ENCODE peak calls at places on chromosomes 6 and 20, in ten cellular contexts. One of them, this sample, is unnamed.

GRCh38 chr20:53028337-53029007 is 56.3 kb downstream of the TSHZ2 start:
- DNase-seq in AG04450: no peak
- DNase-seq in heart left ventricle: no peak
- DNase-seq in adrenal gland: peak; percentile 27
- DNase-seq in Calu3: no peak
- DNase-seq in glutamatergic neuron: no peak
- DNase-seq in progenitor cell of endocrine pancreas: no peak
- DNase-seq in BJ: no peak
- DNase-seq in RWPE1: no peak
- DNase-seq in brain microvascular endothelial cell: no peak
- DNase-seq in this sample: no peak

GRCh38 chr6:105794263-105794662 is 291.9 kb upstream of the PRDM1 start:
- DNase-seq in brain microvascular endothelial cell: no peak
- DNase-seq in heart left ventricle: peak; percentile 37
- DNase-seq in BJ: no peak
- DNase-seq in glutamatergic neuron: no peak
- DNase-seq in AG04450: no peak
- DNase-seq in adrenal gland: peak; percentile 80
- DNase-seq in Calu3: peak; percentile 47
- DNase-seq in progenitor cell of endocrine pancreas: no peak
- DNase-seq in RWPE1: no peak
- DNase-seq in this sample: peak; percentile 35

GRCh38 chr6:37651991-37652390 is 45.7 kb downstream of the MDGA1 start:
- DNase-seq in heart left ventricle: no peak
- DNase-seq in BJ: no peak
- DNase-seq in glutamatergic neuron: no peak
- DNase-seq in brain microvascular endothelial cell: no peak
- DNase-seq in Calu3: no peak
- DNase-seq in RWPE1: no peak
- DNase-seq in AG04450: no peak
- DNase-seq in progenitor cell of endocrine pancreas: no peak
- DNase-seq in adrenal gland: no peak
- DNase-seq in this sample: no peak

GRCh38 chr6:56947931-56948330 is 7.0 kb upstream of the BEND6 start:
- DNase-seq in adrenal gland: no peak
- DNase-seq in AG04450: no peak
- DNase-seq in progenitor cell of endocrine pancreas: no peak
- DNase-seq in RWPE1: no peak
- DNase-seq in glutamatergic neuron: no peak
- DNase-seq in BJ: no peak
- DNase-seq in brain microvascular endothelial cell: no peak
- DNase-seq in Calu3: no peak
- DNase-seq in heart left ventricle: no peak
- DNase-seq in this sample: no peak

GRCh38 chr6:36099872-36100483 is 30.3 kb upstream of the MAPK13 start:
- DNase-seq in brain microvascular endothelial cell: no peak
- DNase-seq in progenitor cell of endocrine pancreas: no peak
- DNase-seq in heart left ventricle: no peak
- DNase-seq in Calu3: no peak
- DNase-seq in AG04450: no peak
- DNase-seq in adrenal gland: peak; percentile 41
- DNase-seq in glutamatergic neuron: no peak
- DNase-seq in RWPE1: no peak
- DNase-seq in BJ: no peak
- DNase-seq in this sample: no peak

GRCh38 chr20:36092424-36093024 is 62.0 kb upstream of the EPB41L1 start:
- DNase-seq in RWPE1: no peak
- DNase-seq in heart left ventricle: no peak
- DNase-seq in AG04450: no peak
- DNase-seq in adrenal gland: peak; percentile 34
- DNase-seq in Calu3: peak; percentile 72
- DNase-seq in BJ: no peak
- DNase-seq in glutamatergic neuron: peak; percentile 64
- DNase-seq in progenitor cell of endocrine pancreas: peak; percentile 32
- DNase-seq in brain microvascular endothelial cell: no peak
- DNase-seq in this sample: no peak

GRCh38 chr20:25136643-25137559 is 55.0 kb upstream of the VSX1 start:
- DNase-seq in adrenal gland: peak; percentile 59
- DNase-seq in Calu3: peak; percentile 41
- DNase-seq in progenitor cell of endocrine pancreas: no peak
- DNase-seq in heart left ventricle: peak; percentile 87
- DNase-seq in AG04450: peak; percentile 68
- DNase-seq in RWPE1: peak; percentile 67
- DNase-seq in BJ: peak; percentile 46
- DNase-seq in brain microvascular endothelial cell: peak; percentile 76
- DNase-seq in glutamatergic neuron: no peak
- DNase-seq in this sample: no peak

GRCh38 chr6:131960371-131961133 is 9.4 kb upstream of the CCN2 start:
- DNase-seq in RWPE1: no peak
- DNase-seq in glutamatergic neuron: no peak
- DNase-seq in brain microvascular endothelial cell: no peak
- DNase-seq in adrenal gland: no peak
- DNase-seq in AG04450: no peak
- DNase-seq in progenitor cell of endocrine pancreas: no peak
- DNase-seq in BJ: no peak
- DNase-seq in heart left ventricle: no peak
- DNase-seq in Calu3: no peak
- DNase-seq in this sample: no peak

GRCh38 chr6:35453236-35453635 is 1.1 kb downstream of the FANCE start:
- DNase-seq in Calu3: no peak
- DNase-seq in heart left ventricle: no peak
- DNase-seq in BJ: no peak
- DNase-seq in glutamatergic neuron: no peak
- DNase-seq in progenitor cell of endocrine pancreas: no peak
- DNase-seq in RWPE1: no peak
- DNase-seq in adrenal gland: no peak
- DNase-seq in brain microvascular endothelial cell: no peak
- DNase-seq in AG04450: no peak
- DNase-seq in this sample: no peak

GRCh38 chr6:151089916-151090443 is 149.8 kb upstream of the AKAP12 start:
- DNase-seq in BJ: no peak
- DNase-seq in glutamatergic neuron: no peak
- DNase-seq in brain microvascular endothelial cell: no peak
- DNase-seq in adrenal gland: no peak
- DNase-seq in RWPE1: no peak
- DNase-seq in progenitor cell of endocrine pancreas: no peak
- DNase-seq in Calu3: no peak
- DNase-seq in heart left ventricle: no peak
- DNase-seq in AG04450: no peak
- DNase-seq in this sample: no peak

GRCh38 chr6:87718662-87719433 is 16.8 kb upstream of the AKIRIN2 start:
- DNase-seq in brain microvascular endothelial cell: no peak
- DNase-seq in adrenal gland: no peak
- DNase-seq in heart left ventricle: no peak
- DNase-seq in glutamatergic neuron: no peak
- DNase-seq in BJ: no peak
- DNase-seq in RWPE1: peak; percentile 59
- DNase-seq in AG04450: no peak
- DNase-seq in progenitor cell of endocrine pancreas: no peak
- DNase-seq in Calu3: peak; percentile 17
- DNase-seq in this sample: no peak

GRCh38 chr6:70033781-70034180 is 167.4 kb downstream of the COL19A1 start:
- DNase-seq in brain microvascular endothelial cell: no peak
- DNase-seq in glutamatergic neuron: no peak
- DNase-seq in BJ: no peak
- DNase-seq in RWPE1: no peak
- DNase-seq in heart left ventricle: no peak
- DNase-seq in progenitor cell of endocrine pancreas: no peak
- DNase-seq in Calu3: no peak
- DNase-seq in AG04450: no peak
- DNase-seq in adrenal gland: no peak
- DNase-seq in this sample: no peak

GRCh38 chr6:5511924-5512323 is 250.6 kb downstream of the FARS2 start:
- DNase-seq in AG04450: peak; percentile 21
- DNase-seq in brain microvascular endothelial cell: peak; percentile 76
- DNase-seq in progenitor cell of endocrine pancreas: no peak
- DNase-seq in BJ: peak; percentile 70
- DNase-seq in heart left ventricle: no peak
- DNase-seq in glutamatergic neuron: no peak
- DNase-seq in Calu3: no peak
- DNase-seq in RWPE1: no peak
- DNase-seq in adrenal gland: peak; percentile 12
- DNase-seq in this sample: no peak

DNA sequence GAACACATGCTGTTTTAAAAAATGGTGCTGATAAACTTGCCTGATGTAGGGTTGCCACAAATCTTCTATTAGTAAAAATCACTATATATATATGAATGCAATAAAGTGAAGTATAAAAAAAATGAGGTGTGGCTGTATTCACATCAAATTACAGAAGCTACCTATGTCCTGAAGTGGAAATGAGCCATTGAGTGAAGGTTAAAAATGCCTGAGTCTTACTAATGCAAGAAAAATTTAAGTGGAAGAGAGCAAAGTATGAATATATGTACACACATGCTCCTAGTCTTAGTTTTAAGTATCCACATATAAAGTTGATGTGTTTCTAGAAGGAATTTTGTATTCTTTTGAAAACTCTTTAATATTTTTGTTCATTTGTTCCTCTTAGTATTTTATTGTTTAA is 808.3 kb upstream of the MAN1A1 start:
- DNase-seq in RWPE1: no peak
- DNase-seq in glutamatergic neuron: no peak
- DNase-seq in heart left ventricle: no peak
- DNase-seq in adrenal gland: no peak
- DNase-seq in Calu3: no peak
- DNase-seq in AG04450: no peak
- DNase-seq in brain microvascular endothelial cell: no peak
- DNase-seq in BJ: no peak
- DNase-seq in progenitor cell of endocrine pancreas: no peak
- DNase-seq in this sample: no peak
- TF ChIP-seq CTCF in RWPE1: no peak
- TF ChIP-seq CTCF in glutamatergic neuron: no peak
- TF ChIP-seq CTCF in heart left ventricle: no peak
- TF ChIP-seq CTCF in adrenal gland: no peak
- TF ChIP-seq CTCF in Calu3: no peak
- TF ChIP-seq CTCF in AG04450: no peak
- TF ChIP-seq CTCF in brain microvascular endothelial cell: no peak
- TF ChIP-seq CTCF in BJ: no peak
- TF ChIP-seq CTCF in progenitor cell of endocrine pancreas: no peak
- TF ChIP-seq CTCF in this sample: no peak

GRCh38 chr6:13194852-13195251 is 133.5 kb downstream of the TBC1D7 start:
- DNase-seq in BJ: no peak
- DNase-seq in progenitor cell of endocrine pancreas: no peak
- DNase-seq in RWPE1: peak; percentile 65
- DNase-seq in Calu3: peak; percentile 43
- DNase-seq in glutamatergic neuron: peak; percentile 38
- DNase-seq in adrenal gland: peak; percentile 60
- DNase-seq in heart left ventricle: no peak
- DNase-seq in brain microvascular endothelial cell: peak; percentile 58
- DNase-seq in AG04450: peak; percentile 37
- DNase-seq in this sample: peak; percentile 64
- TF ChIP-seq CTCF in BJ: peak; percentile 71
- TF ChIP-seq CTCF in progenitor cell of endocrine pancreas: peak; percentile 55
- TF ChIP-seq CTCF in RWPE1: peak; percentile 47
- TF ChIP-seq CTCF in Calu3: peak; percentile 30
- TF ChIP-seq CTCF in glutamatergic neuron: peak; percentile 63
- TF ChIP-seq CTCF in adrenal gland: peak; percentile 6
- TF ChIP-seq CTCF in heart left ventricle: peak; percentile 60
- TF ChIP-seq CTCF in brain microvascular endothelial cell: peak; percentile 79
- TF ChIP-seq CTCF in AG04450: peak; percentile 75
- TF ChIP-seq CTCF in this sample: peak; percentile 79

GRCh38 chr6:13117561-13117960 is 210.8 kb downstream of the TBC1D7 start:
- DNase-seq in heart left ventricle: no peak
- DNase-seq in Calu3: no peak
- DNase-seq in glutamatergic neuron: no peak
- DNase-seq in progenitor cell of endocrine pancreas: no peak
- DNase-seq in brain microvascular endothelial cell: no peak
- DNase-seq in BJ: no peak
- DNase-seq in adrenal gland: no peak
- DNase-seq in AG04450: no peak
- DNase-seq in RWPE1: no peak
- DNase-seq in this sample: no peak
- TF ChIP-seq CTCF in heart left ventricle: no peak
- TF ChIP-seq CTCF in Calu3: no peak
- TF ChIP-seq CTCF in glutamatergic neuron: no peak
- TF ChIP-seq CTCF in progenitor cell of endocrine pancreas: no peak
- TF ChIP-seq CTCF in brain microvascular endothelial cell: no peak
- TF ChIP-seq CTCF in BJ: no peak
- TF ChIP-seq CTCF in adrenal gland: no peak
- TF ChIP-seq CTCF in AG04450: no peak
- TF ChIP-seq CTCF in RWPE1: no peak
- TF ChIP-seq CTCF in this sample: no peak

GRCh38 chr20:60361761-60362410 is 403.7 kb downstream of the CDH26 start:
- DNase-seq in Calu3: no peak
- DNase-seq in heart left ventricle: no peak
- DNase-seq in adrenal gland: no peak
- DNase-seq in glutamatergic neuron: no peak
- DNase-seq in BJ: no peak
- DNase-seq in progenitor cell of endocrine pancreas: no peak
- DNase-seq in AG04450: no peak
- DNase-seq in brain microvascular endothelial cell: no peak
- DNase-seq in RWPE1: no peak
- DNase-seq in this sample: no peak

GRCh38 chr20:60362531-60362930 is 404.3 kb downstream of the CDH26 start:
- DNase-seq in RWPE1: no peak
- DNase-seq in heart left ventricle: no peak
- DNase-seq in brain microvascular endothelial cell: peak; percentile 26
- DNase-seq in glutamatergic neuron: no peak
- DNase-seq in progenitor cell of endocrine pancreas: no peak
- DNase-seq in adrenal gland: no peak
- DNase-seq in AG04450: no peak
- DNase-seq in BJ: no peak
- DNase-seq in Calu3: no peak
- DNase-seq in this sample: no peak

GRCh38 chr20:60365882-60366281 is 407.7 kb downstream of the CDH26 start:
- DNase-seq in heart left ventricle: no peak
- DNase-seq in brain microvascular endothelial cell: no peak
- DNase-seq in progenitor cell of endocrine pancreas: no peak
- DNase-seq in glutamatergic neuron: no peak
- DNase-seq in adrenal gland: no peak
- DNase-seq in Calu3: no peak
- DNase-seq in AG04450: no peak
- DNase-seq in RWPE1: no peak
- DNase-seq in BJ: no peak
- DNase-seq in this sample: no peak

GRCh38 chr20:60363698-60364097 is 405.5 kb downstream of the CDH26 start:
- DNase-seq in AG04450: no peak
- DNase-seq in heart left ventricle: no peak
- DNase-seq in glutamatergic neuron: no peak
- DNase-seq in brain microvascular endothelial cell: no peak
- DNase-seq in RWPE1: no peak
- DNase-seq in adrenal gland: no peak
- DNase-seq in progenitor cell of endocrine pancreas: no peak
- DNase-seq in BJ: no peak
- DNase-seq in Calu3: no peak
- DNase-seq in this sample: no peak

GRCh38 chr20:60365063-60365640 is 406.9 kb downstream of the CDH26 start:
- DNase-seq in RWPE1: no peak
- DNase-seq in heart left ventricle: no peak
- DNase-seq in adrenal gland: no peak
- DNase-seq in progenitor cell of endocrine pancreas: no peak
- DNase-seq in glutamatergic neuron: no peak
- DNase-seq in Calu3: peak; percentile 11
- DNase-seq in brain microvascular endothelial cell: no peak
- DNase-seq in AG04450: no peak
- DNase-seq in BJ: no peak
- DNase-seq in this sample: no peak
- TF ChIP-seq CTCF in RWPE1: no peak
- TF ChIP-seq CTCF in heart left ventricle: no peak
- TF ChIP-seq CTCF in adrenal gland: no peak
- TF ChIP-seq CTCF in progenitor cell of endocrine pancreas: peak; percentile 15
- TF ChIP-seq CTCF in glutamatergic neuron: no peak
- TF ChIP-seq CTCF in Calu3: no peak
- TF ChIP-seq CTCF in brain microvascular endothelial cell: peak; percentile 22
- TF ChIP-seq CTCF in AG04450: peak; percentile 9
- TF ChIP-seq CTCF in BJ: no peak
- TF ChIP-seq CTCF in this sample: peak; percentile 50